ENCODE peak calls at places on chromosomes 13 and 19, in six cellular contexts. P is DMS53; Q is stimulated activated CD4-positive, alpha-beta T cell treated with anti-CD3 and anti-CD28 coated beads, Interleukin-15, amount 100 ng/mL, for 24 hours; L is A172; A is fibroblast of mammary gland; E is lower leg skin. B is an unnamed sample.

GRCh38 chr19:19064098-19064722 is 416 bp downstream of the SLC25A42 start:
- DNase-seq in P (peak), Q (no peak), L (peak), A (peak), E (no peak), B (no peak)

GRCh38 chr13:21753117-21753729 is 82.3 kb downstream of the FGF9 start:
- DNase-seq in P (no peak), Q (no peak), L (no peak), A (no peak), E (no peak), B (no peak)

GRCh38 chr19:32178401-32178800 is 167.0 kb upstream of the ZNF507 start:
- DNase-seq in P (no peak), Q (no peak), L (no peak), A (no peak), E (no peak), B (no peak)

GRCh38 chr19:39032164-39032918 is at the start of gene FBXO27:
- DNase-seq in P (peak), Q (peak), L (no peak), A (no peak), E (peak), B (no peak)

GRCh38 chr19:46660601-46661019 is 372 bp downstream of the DACT3 start:
- DNase-seq in P (no peak), Q (peak), L (no peak), A (no peak), E (no peak), B (no peak)

GRCh38 chr19:1417681-1418493 is 10.5 kb downstream of the DAZAP1 start:
- DNase-seq in P (no peak), Q (no peak), L (no peak), A (peak), E (no peak), B (no peak)

GRCh38 chr19:5403968-5404640 is 51.1 kb upstream of the ZNRF4 start:
- DNase-seq in P (peak), Q (peak), L (peak), A (peak), E (peak), B (peak)

GRCh38 chr13:37534181-37534580 is 64.4 kb downstream of the POSTN start:
- DNase-seq in P (peak), Q (no peak), L (peak), A (peak), E (no peak), B (no peak)

GRCh38 chr19:38721496-38721895 is 22.8 kb downstream of the CAPN12 start:
- DNase-seq in P (no peak), Q (no peak), L (no peak), A (no peak), E (no peak), B (no peak)

GRCh38 chr19:3210347-3211017 is 14.0 kb upstream of the CELF5 start:
- DNase-seq in P (peak), Q (peak), L (peak), A (peak), E (peak), B (peak)

GRCh38 chr13:40290758-40291157 is 375.7 kb downstream of the FOXO1 start:
- DNase-seq in P (no peak), Q (no peak), L (no peak), A (no peak), E (no peak), B (no peak)

GRCh38 chr19:3844596-3844995 is 24.2 kb downstream of the ZFR2 start:
- DNase-seq in P (no peak), Q (no peak), L (peak), A (peak), E (no peak), B (no peak)

GRCh38 chr13:100347941-100348340 is 240.6 kb downstream of the GGACT start:
- DNase-seq in P (no peak), Q (no peak), L (no peak), A (peak), E (no peak), B (no peak)

GRCh38 chr19:13583753-13584152 is 77.5 kb upstream of the CACNA1A start:
- DNase-seq in P (no peak), Q (no peak), L (no peak), A (no peak), E (no peak), B (no peak)

GRCh38 chr19:31127132-31127967 is 221.9 kb downstream of the TSHZ3 start:
- DNase-seq in P (no peak), Q (no peak), L (peak), A (peak), E (no peak), B (no peak)

GRCh38 chr19:35621708-35622107 is 7.1 kb upstream of the RBM42 start:
- DNase-seq in P (no peak), Q (no peak), L (no peak), A (no peak), E (no peak), B (no peak)

GRCh38 chr19:51637362-51637978 is 7.3 kb upstream of the SIGLEC5 start:
- DNase-seq in P (peak), Q (no peak), L (no peak), A (peak), E (no peak), B (no peak)

GRCh38 chr19:38952395-38953165 is 21.8 kb downstream of the MRPS12 start:
- DNase-seq in P (peak), Q (peak), L (no peak), A (no peak), E (no peak), B (peak)

GRCh38 chr19:28556371-28556770 is 656.6 kb downstream of the UQCRFS1 start:
- DNase-seq in P (no peak), Q (no peak), L (no peak), A (no peak), E (no peak), B (no peak)

GRCh38 chr19:9883231-9883758 is 48.2 kb downstream of the PIN1 start:
- DNase-seq in P (peak), Q (no peak), L (no peak), A (no peak), E (peak), B (no peak)

GRCh38 chr19:3577741-3578344 is 5.1 kb downstream of the HMG20B start:
- DNase-seq in P (no peak), Q (no peak), L (no peak), A (no peak), E (no peak), B (no peak)

GRCh38 chr13:110055089-110055488 is 251.9 kb downstream of the COL4A1 start:
- DNase-seq in P (no peak), Q (no peak), L (peak), A (peak), E (no peak), B (no peak)

GRCh38 chr19:45361608-45362007 is 8.8 kb downstream of the ERCC2 start:
- DNase-seq in P (no peak), Q (no peak), L (no peak), A (no peak), E (no peak), B (no peak)

GRCh38 chr13:64709079-64709478 is 2521.1 kb downstream of the PCDH9 start:
- DNase-seq in P (no peak), Q (no peak), L (no peak), A (no peak), E (no peak), B (no peak)

GRCh38 chr13:72953391-72953960 is 105.3 kb upstream of the KLF5 start:
- DNase-seq in P (peak), Q (no peak), L (no peak), A (no peak), E (no peak), B (no peak)

GRCh38 chr19:3535235-3535921 is 3.6 kb upstream of the TEKTIP1 start:
- DNase-seq in P (no peak), Q (no peak), L (no peak), A (no peak), E (no peak), B (no peak)

GRCh38 chr13:109816112-109816978 is 30.0 kb upstream of the IRS2 start:
- DNase-seq in P (peak), Q (no peak), L (no peak), A (peak), E (no peak), B (no peak)

GRCh38 chr13:30863231-30863630 is 42.8 kb upstream of the MEDAG start:
- DNase-seq in P (no peak), Q (no peak), L (no peak), A (no peak), E (no peak), B (no peak)

GRCh38 chr13:112634102-112634501 is 46.1 kb upstream of the TUBGCP3 start:
- DNase-seq in P (no peak), Q (no peak), L (no peak), A (no peak), E (no peak), B (no peak)

GRCh38 chr13:75494491-75494890 is 12.5 kb upstream of the TBC1D4 start:
- DNase-seq in P (no peak), Q (no peak), L (no peak), A (no peak), E (no peak), B (no peak)

GRCh38 chr13:66329988-66330429 is 900.1 kb downstream of the PCDH9 start:
- DNase-seq in P (no peak), Q (no peak), L (no peak), A (peak), E (no peak), B (no peak)

GRCh38 chr19:45451181-45451849 is 16.5 kb upstream of the FOSB start:
- DNase-seq in P (peak), Q (peak), L (no peak), A (peak), E (no peak), B (peak)

B was measured in activated T-helper 2 cell treated with anti-CD3 and anti-CD28 coated beads, Interferon-gamma antibody, Interleukin-2, Interleukin-4, amounts not matched to agents 10 μg/mL and 5 μg/mL and 100 μg/mL, durations not matched to agents 14 hours and 24 hours and 36 hours.